ENCODE peak calls at places on chromosomes 16 and 17, in seven cellular contexts. One of them, this sample, is unnamed.

GRCh38 chr16:106623-107324 is 28.7 kb downstream of the MPG start:
- DNase-seq in AG08395: peak; percentile 87
- DNase-seq in AG09309: peak; percentile 55
- DNase-seq in non-pigmented ciliary epithelial cell: peak; percentile 59
- DNase-seq in CD8-positive, alpha-beta T cell: peak; percentile 68
- DNase-seq in Caki2: peak; percentile 59
- DNase-seq in astrocyte of the hippocampus: peak; percentile 88
- DNase-seq in this sample: peak; percentile 79

GRCh38 chr16:73154063-73154870 is 106.3 kb upstream of the ZFHX3 start:
- DNase-seq in AG08395: no peak
- DNase-seq in AG09309: no peak
- DNase-seq in non-pigmented ciliary epithelial cell: no peak
- DNase-seq in CD8-positive, alpha-beta T cell: no peak
- DNase-seq in Caki2: no peak
- DNase-seq in astrocyte of the hippocampus: no peak
- DNase-seq in this sample: no peak

GRCh38 chr16:78045865-78046581 is 23.7 kb downstream of the CLEC3A start:
- DNase-seq in AG08395: peak; percentile 56
- DNase-seq in AG09309: no peak
- DNase-seq in non-pigmented ciliary epithelial cell: peak; percentile 13
- DNase-seq in CD8-positive, alpha-beta T cell: no peak
- DNase-seq in Caki2: peak; percentile 48
- DNase-seq in astrocyte of the hippocampus: peak; percentile 95
- DNase-seq in this sample: peak; percentile 66

GRCh38 chr17:9124554-9124935 is 103.2 kb downstream of the NTN1 start:
- DNase-seq in AG08395: no peak
- DNase-seq in AG09309: no peak
- DNase-seq in non-pigmented ciliary epithelial cell: no peak
- DNase-seq in CD8-positive, alpha-beta T cell: no peak
- DNase-seq in Caki2: no peak
- DNase-seq in astrocyte of the hippocampus: no peak
- DNase-seq in this sample: no peak

GRCh38 chr16:11224096-11224893 is 31.7 kb downstream of the SOCS1 start:
- DNase-seq in AG08395: peak; percentile 32
- DNase-seq in AG09309: no peak
- DNase-seq in non-pigmented ciliary epithelial cell: no peak
- DNase-seq in CD8-positive, alpha-beta T cell: peak; percentile 72
- DNase-seq in Caki2: no peak
- DNase-seq in astrocyte of the hippocampus: no peak
- DNase-seq in this sample: peak; percentile 84

GRCh38 chr16:10178079-10178478 is 4.1 kb downstream of the GRIN2A start:
- DNase-seq in AG08395: no peak
- DNase-seq in AG09309: no peak
- DNase-seq in non-pigmented ciliary epithelial cell: no peak
- DNase-seq in CD8-positive, alpha-beta T cell: no peak
- DNase-seq in Caki2: peak; percentile 19
- DNase-seq in astrocyte of the hippocampus: peak; percentile 9
- DNase-seq in this sample: no peak

GRCh38 chr16:55078153-55078552 is 147.5 kb downstream of the IRX5 start:
- DNase-seq in AG08395: no peak
- DNase-seq in AG09309: no peak
- DNase-seq in non-pigmented ciliary epithelial cell: no peak
- DNase-seq in CD8-positive, alpha-beta T cell: no peak
- DNase-seq in Caki2: no peak
- DNase-seq in astrocyte of the hippocampus: no peak
- DNase-seq in this sample: no peak

GRCh38 chr16:67613808-67614207 is 31.1 kb upstream of the CARMIL2 start:
- DNase-seq in AG08395: no peak
- DNase-seq in AG09309: no peak
- DNase-seq in non-pigmented ciliary epithelial cell: no peak
- DNase-seq in CD8-positive, alpha-beta T cell: no peak
- DNase-seq in Caki2: no peak
- DNase-seq in astrocyte of the hippocampus: no peak
- DNase-seq in this sample: no peak

GRCh38 chr17:17425005-17425404 is 51.8 kb upstream of the MED9 start:
- DNase-seq in AG08395: no peak
- DNase-seq in AG09309: no peak
- DNase-seq in non-pigmented ciliary epithelial cell: no peak
- DNase-seq in CD8-positive, alpha-beta T cell: no peak
- DNase-seq in Caki2: no peak
- DNase-seq in astrocyte of the hippocampus: no peak
- DNase-seq in this sample: no peak

GRCh38 chr16:68228652-68229051 is 7.3 kb downstream of the ESRP2 start:
- DNase-seq in AG08395: no peak
- DNase-seq in AG09309: no peak
- DNase-seq in non-pigmented ciliary epithelial cell: no peak
- DNase-seq in CD8-positive, alpha-beta T cell: no peak
- DNase-seq in Caki2: no peak
- DNase-seq in astrocyte of the hippocampus: no peak
- DNase-seq in this sample: peak; percentile 41

GRCh38 chr17:67818110-67819002 is 6.9 kb upstream of the BPTF start:
- DNase-seq in AG08395: no peak
- DNase-seq in AG09309: no peak
- DNase-seq in non-pigmented ciliary epithelial cell: no peak
- DNase-seq in CD8-positive, alpha-beta T cell: peak; percentile 29
- DNase-seq in Caki2: peak; percentile 22
- DNase-seq in astrocyte of the hippocampus: no peak
- DNase-seq in this sample: no peak

GRCh38 chr17:28634211-28634865 is 10.6 kb downstream of the BLTP2 start:
- DNase-seq in AG08395: no peak
- DNase-seq in AG09309: no peak
- DNase-seq in non-pigmented ciliary epithelial cell: no peak
- DNase-seq in CD8-positive, alpha-beta T cell: no peak
- DNase-seq in Caki2: no peak
- DNase-seq in astrocyte of the hippocampus: no peak
- DNase-seq in this sample: peak; percentile 10

This sample was measured in activated effector memory CD4-positive, alpha-beta T cell treated with anti-CD3 and anti-CD28 coated beads, Interleukin-2, amount 50 U/mL, for 16 hours.